ENCODE peak calls at places on chromosomes 7 and 10, in seven cellular contexts. H is nephron progenitor cell; I is tibial nerve; B is iris pigment epithelial cell; D is omental fat pad; C is activated CD4-positive, CD25-positive, alpha-beta regulatory T cell; P is amniotic epithelial cell. W is an unnamed sample.

GRCh38 chr10:77592510-77592909 is 45.1 kb downstream of the KCNMA1 start:
- DNase-seq in H (no peak), I (no peak), B (no peak), D (no peak), C (no peak), P (no peak), W (no peak)

GRCh38 chr10:133474833-133475734 is 21.3 kb downstream of the SCART1 start:
- DNase-seq in H (no peak), I (no peak), B (no peak), D (no peak), C (no peak), P (no peak), W (peak)

GRCh38 chr10:114278884-114279191 is 39.8 kb downstream of the VWA2 start:
- DNase-seq in H (no peak), I (no peak), B (no peak), D (no peak), C (no peak), P (no peak), W (no peak)

GRCh38 chr10:70357447-70358035 is 24.9 kb downstream of the LRRC20 start:
- DNase-seq in H (no peak), I (no peak), B (no peak), D (no peak), C (no peak), P (no peak), W (no peak)

GRCh38 chr7:20539201-20539600 is 76.3 kb upstream of the ABCB5 start:
- DNase-seq in H (no peak), I (no peak), B (no peak), D (no peak), C (no peak), P (peak), W (no peak)

GRCh38 chr7:154794147-154794780 is 208.7 kb downstream of the PAXIP1 start:
- DNase-seq in H (peak), I (no peak), B (no peak), D (no peak), C (no peak), P (no peak), W (no peak)

GRCh38 chr10:132443605-132443997 is 46.6 kb downstream of the PWWP2B start:
- DNase-seq in H (no peak), I (no peak), B (peak), D (no peak), C (peak), P (peak), W (peak)

GRCh38 chr7:81990395-81990794 is 220.5 kb upstream of the HGF start:
- DNase-seq in H (no peak), I (no peak), B (peak), D (no peak), C (no peak), P (peak), W (no peak)

GRCh38 chr7:7352845-7353244 is 170.5 kb downstream of the C1GALT1 start:
- DNase-seq in H (no peak), I (no peak), B (no peak), D (no peak), C (no peak), P (no peak), W (no peak)

GRCh38 chr10:98636921-98637329 is 190.2 kb upstream of the HPS1 start:
- DNase-seq in H (no peak), I (no peak), B (no peak), D (no peak), C (no peak), P (no peak), W (no peak)

GRCh38 chr10:131091682-131092081 is 219.8 kb downstream of the TCERG1L start:
- DNase-seq in H (no peak), I (no peak), B (no peak), D (no peak), C (no peak), P (no peak), W (no peak)

GRCh38 chr7:68207676-68208075 is 1211.0 kb downstream of the TYW1 start:
- DNase-seq in H (no peak), I (no peak), B (no peak), D (no peak), C (no peak), P (no peak), W (no peak)

GRCh38 chr10:116925061-116925460 is 75.8 kb downstream of the ENO4 start:
- DNase-seq in H (no peak), I (no peak), B (no peak), D (no peak), C (no peak), P (no peak), W (no peak)

GRCh38 chr10:99466632-99467031 is 36.2 kb upstream of the GOT1 start:
- DNase-seq in H (no peak), I (no peak), B (no peak), D (no peak), C (no peak), P (no peak), W (no peak)

GRCh38 chr7:24716480-24717246 is 40.6 kb downstream of the GSDME start:
- DNase-seq in H (no peak), I (no peak), B (no peak), D (no peak), C (no peak), P (no peak), W (no peak)

GRCh38 chr7:136513744-136514143 is 354.7 kb upstream of the CHRM2 start:
- DNase-seq in H (no peak), I (no peak), B (no peak), D (no peak), C (no peak), P (no peak), W (no peak)

GRCh38 chr7:25009271-25009670 is 29.3 kb upstream of the OSBPL3 start:
- DNase-seq in H (no peak), I (no peak), B (peak), D (no peak), C (no peak), P (peak), W (no peak)

GRCh38 chr7:55365103-55365679 is at the start of gene LANCL2:
- DNase-seq in H (peak), I (peak), B (peak), D (no peak), C (no peak), P (peak), W (no peak)

GRCh38 chr10:47310090-47310505 is 10.1 kb downstream of the GDF10 start:
- DNase-seq in H (no peak), I (no peak), B (no peak), D (no peak), C (no peak), P (no peak), W (no peak)

GRCh38 chr10:71727429-71728217 is 8.0 kb upstream of the C10orf105 start:
- DNase-seq in H (no peak), I (peak), B (peak), D (no peak), C (peak), P (no peak), W (peak)

GRCh38 chr7:738723-739454 is 11.8 kb upstream of the PRKAR1B start:
- DNase-seq in H (no peak), I (no peak), B (no peak), D (no peak), C (no peak), P (no peak), W (no peak)

GRCh38 chr10:103553743-103554487 is 60.4 kb downstream of the NEURL1 start:
- DNase-seq in H (no peak), I (no peak), B (no peak), D (no peak), C (no peak), P (no peak), W (no peak)

GRCh38 chr7:155939350-155939749 is 127.1 kb upstream of the SHH start:
- DNase-seq in H (no peak), I (no peak), B (no peak), D (no peak), C (no peak), P (no peak), W (no peak)

GRCh38 chr7:26135551-26135950 is 16.4 kb upstream of the NFE2L3 start:
- DNase-seq in H (no peak), I (no peak), B (no peak), D (no peak), C (no peak), P (no peak), W (no peak)

GRCh38 chr7:83732305-83732704 is 83.4 kb upstream of the SEMA3E start:
- DNase-seq in H (no peak), I (no peak), B (peak), D (no peak), C (no peak), P (no peak), W (no peak)

GRCh38 chr10:86663046-86663345 is 5.3 kb upstream of the LDB3 start:
- DNase-seq in H (no peak), I (no peak), B (no peak), D (no peak), C (no peak), P (no peak), W (no peak)

GRCh38 chr10:78920011-78920410 is 148.8 kb upstream of the ZMIZ1 start:
- DNase-seq in H (no peak), I (no peak), B (no peak), D (no peak), C (no peak), P (no peak), W (no peak)

GRCh38 chr7:2530076-2530967 is 10.7 kb downstream of the LFNG start:
- DNase-seq in H (no peak), I (no peak), B (no peak), D (no peak), C (peak), P (no peak), W (peak)

GRCh38 chr10:651700-652099 is 37.8 kb downstream of the DIP2C start:
- DNase-seq in H (no peak), I (no peak), B (no peak), D (no peak), C (no peak), P (no peak), W (no peak)